ENCODE peak calls at places on chromosomes 16 and 17, in four cellular contexts. L, J, Y and E are unnamed samples.

GRCh38 chr17:2936771-2937321 is 126.6 kb downstream of the OR1D5 start:
- DNase-seq in L (no peak), Y (no peak), J (no peak), E (no peak)

GRCh38 chr16:50591800-50592771 is 43.9 kb downstream of the NKD1 start:
- DNase-seq in L (no peak), Y (peak), J (peak), E (no peak)

GRCh38 chr17:33090806-33091205 is 99.2 kb downstream of the SPACA3 start:
- DNase-seq in Y (no peak), J (no peak), L (no peak), E (no peak)

GRCh38 chr16:46768809-46769208 is 20.7 kb upstream of the MYLK3 start:
- DNase-seq in J (no peak), Y (no peak), L (no peak), E (no peak)

GRCh38 chr17:58969156-58969555 is 137.5 kb downstream of the TRIM37 start:
- DNase-seq in L (no peak), Y (no peak), J (no peak), E (no peak)

GRCh38 chr16:89105599-89106151 is 12.0 kb downstream of the ACSF3 start:
- DNase-seq in L (no peak), J (peak), Y (no peak), E (peak)

GRCh38 chr17:21772321-21772720 is 80.0 kb downstream of the KCNJ18 start:
- DNase-seq in J (no peak), L (no peak), Y (no peak), E (no peak)

GRCh38 chr16:50836121-50836541 is 94.2 kb downstream of the CYLD start:
- DNase-seq in Y (peak), L (no peak), J (no peak), E (no peak)

GRCh38 chr16:27190316-27190871 is 12.9 kb upstream of the KDM8 start:
- DNase-seq in Y (no peak), J (no peak), L (no peak), E (no peak)

GRCh38 chr17:1997146-1997586 is 28.0 kb downstream of the RTN4RL1 start:
- DNase-seq in L (no peak), J (no peak), Y (no peak), E (no peak)

GRCh38 chr17:82457071-82457789 is 1.3 kb upstream of the NARF start:
- DNase-seq in L (no peak), Y (no peak), J (no peak), E (no peak)

GRCh38 chr17:50931003-50931878 is 65.1 kb upstream of the TOB1 start:
- DNase-seq in J (no peak), Y (peak), L (peak), E (peak)

GRCh38 chr16:62050793-62051192 is 14.6 kb upstream of the CDH8 start:
- DNase-seq in Y (no peak), J (no peak), L (no peak), E (no peak)

GRCh38 chr17:57607553-57608120 is 137.5 kb downstream of the CCDC182 start:
- DNase-seq in J (no peak), L (no peak), Y (no peak), E (no peak)

GRCh38 chr16:87560428-87561199 is 41.7 kb upstream of the JPH3 start:
- DNase-seq in Y (no peak), J (no peak), L (peak), E (no peak)

GRCh38 chr17:74877592-74878543 is 5.1 kb upstream of the FDXR start:
- DNase-seq in J (no peak), Y (no peak), L (peak), E (no peak)

GRCh38 chr17:31433091-31433790 is 41.8 kb downstream of the RAB11FIP4 start:
- DNase-seq in J (no peak), Y (no peak), L (no peak), E (no peak)

GRCh38 chr17:27677191-27677590 is 46.2 kb downstream of the LGALS9 start:
- DNase-seq in J (no peak), L (no peak), Y (no peak), E (no peak)

GRCh38 chr17:39175695-39176093 is 9.7 kb upstream of the ARL5C start:
- DNase-seq in L (no peak), Y (no peak), J (no peak), E (peak)

GRCh38 chr17:20300399-20301037 is 166.8 kb downstream of the LGALS9B start:
- DNase-seq in L (no peak), Y (peak), J (no peak), E (no peak)

GRCh38 chr17:42118545-42118944 is 2.6 kb downstream of the KAT2A start:
- DNase-seq in Y (no peak), J (no peak), L (peak), E (no peak)

GRCh38 chr16:78146807-78147206 is 47.4 kb downstream of the WWOX start:
- DNase-seq in L (no peak), Y (no peak), J (no peak), E (no peak)

GRCh38 chr17:7260601-7261376 is 1.5 kb downstream of the CLDN7 start:
- DNase-seq in J (no peak), L (peak), Y (no peak), E (no peak)

GRCh38 chr16:62068747-62069146 is 32.5 kb upstream of the CDH8 start:
- DNase-seq in Y (no peak), L (no peak), J (no peak), E (no peak)

GRCh38 chr17:77999413-78000173 is 41.1 kb downstream of the TNRC6C start:
- DNase-seq in L (no peak), Y (no peak), J (no peak), E (no peak)

GRCh38 chr16:27847030-27847550 is 216.4 kb downstream of the GSG1L start:
- DNase-seq in L (no peak), Y (no peak), J (no peak), E (no peak)

GRCh38 chr17:42163113-42163512 is 8.3 kb upstream of the RAB5C start:
- DNase-seq in L (no peak), J (no peak), Y (no peak), E (no peak)

GRCh38 chr16:80670170-80670865 is 129.5 kb downstream of the DYNLRB2 start:
- DNase-seq in J (no peak), L (no peak), Y (no peak), E (peak)

GRCh38 chr17:33778505-33779398 is 476.3 kb upstream of the CCL2 start:
- DNase-seq in J (peak), Y (no peak), L (peak), E (no peak)

GRCh38 chr16:12341423-12341822 is 364.9 kb downstream of the SNX29 start:
- DNase-seq in J (no peak), L (peak), Y (no peak), E (no peak)
- TF ChIP-seq CTCF in J (no peak), L (peak), Y (no peak), E (no peak)

GRCh38 chr17:63445571-63446217 is 412 bp downstream of the CYB561 start:
- DNase-seq in J (no peak), L (peak), Y (no peak), E (no peak)
- TF ChIP-seq CTCF in J (peak), L (peak), Y (no peak), E (peak)

GRCh38 chr16:2464333-2464732 is 4.4 kb downstream of the TEDC2 start:
- DNase-seq in J (no peak), Y (no peak), L (no peak), E (no peak)

GRCh38 chr16:2466667-2467300 is 4.3 kb upstream of the NTN3 start:
- DNase-seq in Y (no peak), L (no peak), J (no peak), E (no peak)

GRCh38 chr16:2467301-2468141 is 3.6 kb upstream of the NTN3 start:
- DNase-seq in J (no peak), Y (peak), L (peak), E (no peak)

GRCh38 chr16:2468142-2468724 is 2.9 kb upstream of the NTN3 start:
- DNase-seq in L (peak), J (no peak), Y (no peak), E (no peak)

GRCh38 chr16:2465653-2466415 is 5.3 kb upstream of the NTN3 start:
- DNase-seq in Y (no peak), L (no peak), J (no peak), E (no peak)
- TF ChIP-seq CTCF in Y (no peak), L (no peak), J (no peak), E (peak)

DNA sequence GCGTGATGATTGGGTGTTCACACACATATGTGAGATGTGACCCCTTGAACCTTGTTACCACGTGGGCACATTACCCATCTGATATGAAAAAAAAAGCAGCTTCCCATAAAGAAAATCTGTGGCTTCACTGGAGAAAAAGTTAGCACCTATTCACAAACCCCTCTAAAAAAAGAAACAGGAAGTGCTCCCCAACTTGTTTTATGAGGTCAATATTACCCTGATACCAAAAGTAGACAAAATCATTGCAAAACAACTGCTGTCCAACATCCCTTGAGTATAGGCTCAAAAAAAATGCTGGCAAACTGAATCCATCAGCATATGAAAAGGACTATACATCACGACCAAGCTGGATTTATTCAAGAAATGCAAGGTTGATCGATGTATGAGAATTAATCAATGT is 99.7 kb upstream of the RBL2 start:
- DNase-seq in L (no peak), J (no peak), Y (no peak), E (no peak)
- TF ChIP-seq CTCF in L (no peak), J (no peak), Y (no peak), E (no peak)

DNA sequence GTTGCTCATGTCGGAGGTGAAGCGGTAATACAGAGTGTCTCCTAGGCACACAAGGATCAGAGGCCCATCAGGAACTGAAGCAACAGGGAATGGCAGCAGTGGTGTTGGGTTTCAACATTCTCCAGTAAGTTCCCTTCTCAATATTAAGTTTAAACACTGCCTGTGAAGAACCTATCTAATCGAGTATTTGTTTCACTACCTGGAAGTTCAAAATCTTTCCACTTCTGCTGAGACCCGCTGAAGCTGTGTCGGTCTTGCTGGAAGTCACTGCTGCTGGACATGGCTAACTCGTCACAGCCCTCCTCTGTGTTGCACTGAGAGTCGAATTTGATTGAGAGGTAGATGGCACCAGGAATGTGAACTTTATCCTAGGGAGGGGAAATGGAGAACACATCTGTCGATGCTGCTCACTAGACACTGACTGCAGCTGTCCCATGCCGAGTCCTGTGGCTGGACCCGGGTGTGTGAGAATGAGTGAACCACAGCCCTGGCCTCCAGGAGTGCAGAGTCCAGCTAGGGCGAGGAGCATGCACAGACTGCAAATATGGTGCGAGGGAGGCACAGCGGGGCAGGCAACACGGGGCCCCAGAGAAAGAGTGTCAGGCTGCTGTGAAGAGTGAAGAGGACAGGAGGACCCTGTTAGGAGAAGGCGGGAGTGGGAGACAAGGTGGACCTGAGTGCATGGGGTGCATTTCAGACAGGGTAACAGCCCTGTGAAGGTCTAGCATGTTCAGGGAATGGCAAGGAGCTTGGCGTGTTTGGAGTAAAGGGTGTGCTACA is 50.1 kb upstream of the ATP2A3 start:
- DNase-seq in Y (no peak), L (no peak), J (no peak), E (no peak)
- TF ChIP-seq CTCF in Y (no peak), L (no peak), J (no peak), E (no peak)

GRCh38 chr16:85235988-85236831 is 123.9 kb upstream of the CIBAR2 start:
- DNase-seq in J (no peak), L (no peak), Y (no peak), E (no peak)

GRCh38 chr16:85237817-85238216 is 125.5 kb upstream of the CIBAR2 start:
- DNase-seq in J (no peak), L (no peak), Y (no peak), E (no peak)

GRCh38 chr16:85239871-85240270 is 127.6 kb upstream of the CIBAR2 start:
- DNase-seq in J (no peak), Y (no peak), L (no peak), E (no peak)

GRCh38 chr16:85239239-85239638 is 127.0 kb upstream of the CIBAR2 start:
- DNase-seq in J (no peak), L (no peak), Y (no peak), E (no peak)

GRCh38 chr16:85238233-85238647 is 126.0 kb upstream of the CIBAR2 start:
- DNase-seq in Y (peak), L (no peak), J (no peak), E (no peak)
- TF ChIP-seq CTCF in Y (no peak), L (no peak), J (no peak), E (no peak)

GRCh38 chr16:85086347-85087291 is 25.7 kb downstream of the CIBAR2 start:
- DNase-seq in L (peak), Y (peak), J (no peak), E (no peak)

GRCh38 chr16:85083051-85083639 is 29.1 kb downstream of the CIBAR2 start:
- DNase-seq in J (no peak), L (no peak), Y (no peak), E (no peak)

GRCh38 chr16:85087899-85088569 is 24.2 kb downstream of the CIBAR2 start:
- DNase-seq in Y (no peak), L (no peak), J (no peak), E (no peak)

GRCh38 chr16:85084841-85085535 is 27.3 kb downstream of the CIBAR2 start:
- DNase-seq in L (no peak), J (no peak), Y (no peak), E (no peak)

GRCh38 chr16:85085721-85086120 is 26.6 kb downstream of the CIBAR2 start:
- DNase-seq in Y (no peak), J (no peak), L (no peak), E (no peak)
- TF ChIP-seq CTCF in Y (no peak), J (no peak), L (no peak), E (no peak)

GRCh38 chr16:25692734-25693508 is 1.2 kb downstream of the HS3ST4 start:
- DNase-seq in Y (no peak), J (peak), L (no peak), E (no peak)

GRCh38 chr16:25692307-25692706 is 548 bp downstream of the HS3ST4 start:
- DNase-seq in J (peak), Y (no peak), L (no peak), E (no peak)

GRCh38 chr16:25689137-25689836 is 2.5 kb upstream of the HS3ST4 start:
- DNase-seq in J (no peak), L (no peak), Y (no peak), E (no peak)

GRCh38 chr16:25691519-25692091 is at the start of gene HS3ST4:
- DNase-seq in L (no peak), Y (no peak), J (peak), E (no peak)

GRCh38 chr16:25690563-25691143 is 1.1 kb upstream of the HS3ST4 start:
- DNase-seq in L (no peak), Y (no peak), J (no peak), E (no peak)
- TF ChIP-seq CTCF in L (no peak), Y (no peak), J (no peak), E (no peak)

GRCh38 chr17:76472726-76473125 is 5.3 kb downstream of the AANAT start:
- DNase-seq in L (no peak), Y (no peak), J (no peak), E (no peak)

GRCh38 chr17:76472258-76472645 is 4.8 kb downstream of the AANAT start:
- DNase-seq in J (no peak), L (no peak), Y (no peak), E (no peak)

GRCh38 chr17:76474894-76475293 is 7.5 kb downstream of the AANAT start:
- DNase-seq in J (no peak), Y (no peak), L (no peak), E (no peak)

GRCh38 chr17:76474238-76474637 is 6.8 kb downstream of the AANAT start:
- DNase-seq in Y (no peak), L (no peak), J (no peak), E (no peak)

DNA sequence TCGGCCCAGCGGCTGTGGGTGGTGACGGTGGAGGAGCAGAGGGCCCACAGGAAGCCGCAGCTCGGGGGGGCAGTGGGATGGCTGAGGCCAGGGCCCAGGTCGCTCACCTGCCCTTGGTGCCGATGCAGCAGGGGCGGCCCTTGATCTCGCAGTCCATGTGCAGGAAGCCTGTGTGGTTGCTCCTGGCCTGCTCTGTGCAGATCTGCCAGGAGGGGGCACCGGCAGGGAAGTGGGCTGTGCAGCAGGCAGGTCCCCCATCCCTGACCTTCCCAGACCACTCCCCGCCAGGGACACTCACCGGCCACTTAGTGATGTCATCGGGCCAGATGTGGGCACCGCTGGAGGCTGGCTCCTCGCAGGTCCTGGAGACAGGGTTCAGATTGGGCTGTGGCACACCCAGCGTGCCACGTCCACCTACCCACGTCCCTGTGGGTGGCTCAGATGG is 6.2 kb downstream of the AANAT start:
- DNase-seq in Y (no peak), L (no peak), J (no peak), E (no peak)
- TF ChIP-seq CTCF in Y (no peak), L (no peak), J (no peak), E (peak)

GRCh38 chr17:80649200-80649644 is 104.6 kb downstream of the RPTOR start:
- DNase-seq in J (no peak), Y (no peak), L (no peak), E (no peak)
- TF ChIP-seq CTCF in J (no peak), Y (no peak), L (no peak), E (no peak)